ENCODE peak calls at places on chromosomes 6 and 20, in four cellular contexts. A, Y, W and M are unnamed samples.
A peak's percentile ranks its signal among the peaks of the same experiment; 100 is the strongest.

GRCh38 chr20:49030954-49031619 is 15.0 kb upstream of the CSE1L start:
- DNase-seq in A (no peak), Y (no peak), W (no peak), M (no peak)

GRCh38 chr20:36102809-36103596 is 51.5 kb upstream of the EPB41L1 start:
- DNase-seq in A (no peak), Y (no peak), W (no peak), M (no peak)

GRCh38 chr6:12958052-12958706 is 241.6 kb downstream of the PHACTR1 start:
- DNase-seq in A (no peak), Y (no peak), W (no peak), M (no peak)

GRCh38 chr20:23320317-23320716 is 30.3 kb upstream of the NXT1 start:
- DNase-seq in A (no peak), Y (no peak), W (no peak), M (no peak)

GRCh38 chr6:100344761-100345160 is 120.0 kb downstream of the SIM1 start:
- DNase-seq in A (no peak), Y (no peak), W (no peak), M (no peak)

GRCh38 chr6:36177166-36177565 is 19.4 kb upstream of the BRPF3 start:
- DNase-seq in A (no peak), Y (no peak), W (no peak), M (no peak)

GRCh38 chr6:131657630-131658111 is 20.6 kb downstream of the ENPP3 start:
- DNase-seq in A (no peak), Y (no peak), W (no peak), M (no peak)

GRCh38 chr6:158417760-158418098 is 105.5 kb downstream of the TULP4 start:
- DNase-seq in A (no peak), Y (no peak), W (no peak), M (no peak)

GRCh38 chr6:1312193-1312443 is 220 bp downstream of the FOXQ1 start:
- DNase-seq in A (no peak), Y (no peak), W (no peak), M (no peak)

GRCh38 chr20:34663213-34663943 is 13.5 kb downstream of the PIGU start:
- DNase-seq in A (no peak), Y (no peak), W (no peak), M (no peak)

GRCh38 chr20:61162506-61162905 is 89.6 kb upstream of the CDH4 start:
- DNase-seq in A (no peak), Y (no peak), W (no peak), M (no peak)

GRCh38 chr6:168582581-168582981 is 141.6 kb downstream of the SMOC2 start:
- DNase-seq in A (no peak), Y (no peak), W (no peak), M (no peak)

GRCh38 chr20:13105864-13106457 is 97.2 kb downstream of the SPTLC3 start:
- DNase-seq in A (peak; percentile 3), Y (no peak), W (no peak), M (no peak)

GRCh38 chr6:40390144-40390800 is 196.9 kb downstream of the LRFN2 start:
- DNase-seq in A (no peak), Y (no peak), W (no peak), M (no peak)

GRCh38 chr6:34017106-34017805 is 128.6 kb downstream of the GRM4 start:
- DNase-seq in A (no peak), Y (no peak), W (no peak), M (no peak)

GRCh38 chr6:122289721-122290501 is 109.5 kb upstream of the HSF2 start:
- DNase-seq in A (no peak), Y (no peak), W (no peak), M (no peak)

GRCh38 chr6:43705996-43706395 is 18.4 kb upstream of the MRPS18A start:
- DNase-seq in A (no peak), Y (no peak), W (no peak), M (peak; percentile 57)

GRCh38 chr20:20211274-20211987 is 156.5 kb upstream of the INSM1 start:
- DNase-seq in A (no peak), Y (no peak), W (no peak), M (no peak)

GRCh38 chr6:116393430-116393829 is 22.7 kb downstream of the DSE start:
- DNase-seq in A (no peak), Y (no peak), W (no peak), M (no peak)

GRCh38 chr20:17406191-17406590 is 125.0 kb downstream of the BFSP1 start:
- DNase-seq in A (no peak), Y (no peak), W (no peak), M (no peak)

GRCh38 chr6:48959401-48960060 is 503.5 kb downstream of the MMUT start:
- DNase-seq in A (no peak), Y (no peak), W (no peak), M (no peak)
- TF ChIP-seq SPI1 in A (no peak), Y (no peak), W (no peak), M (no peak)

DNA sequence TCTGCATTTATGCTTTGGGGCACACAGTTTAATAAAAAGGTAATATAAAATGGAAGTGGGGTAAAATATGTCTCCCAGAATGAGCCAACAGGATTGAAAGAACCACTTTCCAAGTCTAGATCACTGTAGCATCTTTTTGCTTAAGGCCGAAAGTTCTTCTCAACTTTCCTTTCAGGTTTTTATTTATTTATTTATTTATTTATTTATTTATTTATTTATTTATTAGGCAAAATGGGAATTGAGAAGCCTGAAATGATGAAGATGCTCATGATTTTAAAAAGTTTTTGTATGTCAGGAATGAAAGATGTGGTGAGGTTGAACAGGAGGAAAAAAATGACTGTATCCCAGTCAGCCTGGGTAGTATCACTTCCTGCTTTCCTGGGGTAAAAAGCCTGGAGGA is 24.0 kb downstream of the TSHZ2 start:
- DNase-seq in A (no peak), Y (no peak), W (no peak), M (no peak)
- TF ChIP-seq SPI1 in A (no peak), Y (no peak), W (peak; percentile 20), M (no peak)

DNA sequence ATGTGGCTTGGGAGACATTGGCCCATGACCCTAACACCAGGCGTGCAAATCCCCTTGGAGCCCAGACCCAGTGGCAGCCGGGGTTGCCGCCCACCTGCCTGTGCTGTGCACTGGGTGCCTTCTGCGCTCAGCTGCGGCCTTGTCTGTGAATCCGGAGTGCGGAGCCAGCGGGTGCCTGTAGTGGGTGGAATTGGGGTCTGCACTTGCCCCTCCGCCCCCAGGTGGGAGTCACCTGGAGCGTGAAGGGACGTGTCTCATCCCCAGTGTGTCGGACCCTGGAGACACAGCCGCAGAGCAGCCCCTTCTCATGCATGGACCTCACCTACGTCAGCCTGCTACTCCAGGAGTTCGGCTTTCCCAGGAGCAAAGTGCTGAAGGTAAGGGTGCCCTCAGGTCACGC is 22.9 kb upstream of the PYGB start:
- DNase-seq in A (no peak), Y (no peak), W (no peak), M (no peak)
- TF ChIP-seq SPI1 in A (no peak), Y (no peak), W (no peak), M (no peak)

GRCh38 chr6:46234700-46235099 is 63.9 kb upstream of the ENPP5 start:
- DNase-seq in A (no peak), Y (no peak), W (no peak), M (no peak)

GRCh38 chr6:46235242-46235641 is 64.5 kb upstream of the ENPP5 start:
- DNase-seq in A (no peak), Y (no peak), W (no peak), M (no peak)

GRCh38 chr6:46236752-46237151 is 66.0 kb upstream of the ENPP5 start:
- DNase-seq in A (no peak), Y (no peak), W (no peak), M (no peak)

GRCh38 chr6:46233131-46233530 is 62.4 kb upstream of the ENPP5 start:
- DNase-seq in A (no peak), Y (no peak), W (no peak), M (no peak)

GRCh38 chr6:46234156-46234556 is 63.4 kb upstream of the ENPP5 start:
- DNase-seq in A (no peak), Y (no peak), W (no peak), M (no peak)
- TF ChIP-seq SPI1 in A (no peak), Y (no peak), W (no peak), M (no peak)

DNA sequence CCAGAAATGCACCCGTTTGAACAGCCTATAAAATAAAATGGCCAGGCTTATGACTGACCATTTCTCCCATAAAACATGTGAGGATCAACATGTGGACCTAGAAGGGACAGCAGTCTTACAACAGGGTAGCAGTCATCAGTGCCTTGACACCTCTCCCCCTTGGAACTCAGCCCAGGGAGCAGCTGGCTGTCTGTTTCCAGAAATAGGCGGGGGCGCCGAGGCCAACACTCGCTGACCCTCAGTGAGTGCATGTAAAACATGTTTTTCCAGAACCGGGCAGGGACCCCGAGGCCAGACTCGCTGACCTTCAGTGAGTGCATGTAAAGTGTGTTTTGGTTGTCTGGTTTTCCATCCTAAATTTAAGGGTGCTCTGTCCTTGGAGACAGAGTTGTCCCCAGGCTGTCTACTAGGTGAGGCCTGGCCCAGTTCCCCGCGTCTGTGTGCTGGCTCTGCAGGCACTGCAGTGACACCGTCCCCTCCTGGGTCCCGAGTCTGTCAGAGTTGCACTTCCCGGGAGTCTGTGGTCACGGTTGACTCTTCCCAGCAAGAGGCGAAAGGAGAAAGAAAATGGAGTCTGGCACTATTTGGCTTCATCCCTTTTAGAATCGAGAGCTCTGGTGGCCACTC is 19.8 kb upstream of the ADRM1 start:
- DNase-seq in A (no peak), Y (no peak), W (no peak), M (no peak)
- TF ChIP-seq SPI1 in A (no peak), Y (no peak), W (no peak), M (no peak)

GRCh38 chr6:24890471-24890870 is 45.3 kb downstream of the RIPOR2 start:
- DNase-seq in A (no peak), Y (no peak), W (no peak), M (no peak)

GRCh38 chr6:24893342-24893850 is 42.4 kb downstream of the RIPOR2 start:
- DNase-seq in A (no peak), Y (no peak), W (no peak), M (no peak)

GRCh38 chr6:24887520-24887919 is 48.2 kb downstream of the RIPOR2 start:
- DNase-seq in A (no peak), Y (no peak), W (no peak), M (no peak)

GRCh38 chr6:24888967-24889366 is 46.8 kb downstream of the RIPOR2 start:
- DNase-seq in A (no peak), Y (no peak), W (no peak), M (no peak)

DNA sequence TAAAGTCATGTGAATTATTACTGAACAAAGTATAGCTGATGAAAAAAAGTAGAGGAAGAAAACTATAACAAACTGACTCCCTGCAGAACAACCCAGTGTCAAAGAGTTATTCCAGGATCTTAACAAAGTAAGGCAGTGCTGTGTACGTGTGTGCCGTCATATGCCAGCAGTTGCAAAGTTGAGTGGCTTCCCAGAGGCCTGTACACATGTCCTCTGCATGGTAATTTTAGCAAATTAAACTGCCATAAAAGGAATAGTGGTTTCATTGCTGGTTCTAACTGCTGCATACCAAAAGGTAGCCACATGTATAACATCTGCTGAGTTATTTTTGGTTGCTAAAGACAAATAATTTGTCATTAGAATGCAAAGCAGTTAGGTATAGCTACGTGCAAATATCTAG is 44.8 kb downstream of the RIPOR2 start:
- DNase-seq in A (no peak), Y (no peak), W (no peak), M (no peak)
- TF ChIP-seq SPI1 in A (no peak), Y (no peak), W (no peak), M (no peak)

GRCh38 chr6:3813150-3813780 is 35.9 kb upstream of the FAM50B start:
- DNase-seq in A (peak; percentile 76), Y (peak; percentile 32), W (no peak), M (no peak)
- TF ChIP-seq SPI1 in A (no peak), Y (no peak), W (no peak), M (no peak)

DNA sequence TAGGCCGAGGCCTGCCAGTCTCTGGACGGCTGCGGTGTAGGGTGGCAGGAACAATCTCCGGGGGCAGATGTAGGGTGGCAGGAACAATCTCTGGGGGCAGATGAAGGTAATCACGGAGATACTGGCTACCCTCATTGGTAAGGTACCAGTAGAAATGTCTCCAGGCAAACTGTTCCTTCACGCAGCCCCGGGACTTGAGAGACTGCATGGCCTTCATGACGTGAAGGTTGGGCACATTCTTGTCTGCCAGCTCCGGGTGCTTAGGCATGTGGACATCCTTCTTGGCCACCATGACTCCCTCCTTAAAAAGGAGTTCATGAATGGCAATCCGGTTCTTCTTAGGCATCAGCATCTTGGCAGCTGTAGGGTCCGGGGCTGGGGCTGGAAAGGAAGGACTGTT is 6.1 kb downstream of the FAM110A start:
- DNase-seq in A (no peak), Y (no peak), W (no peak), M (no peak)
- TF ChIP-seq SPI1 in A (no peak), Y (no peak), W (no peak), M (no peak)